ENCODE peak calls at places on chromosomes 12 and 14, in four cellular contexts. Q is stimulated activated CD8-positive, alpha-beta memory T cell treated with anti-CD3 and anti-CD28 coated beads, Interleukin-7, amount 100 ng/mL, for 24 hours; F is stimulated activated naive CD4-positive, alpha-beta T cell treated with Interleukin-2 at 50 U/mL for 16 hours; G is progenitor cell of endocrine pancreas. E is an unnamed sample.

GRCh38 chr12:15074351-15074750 is 101.5 kb downstream of the PDE6H start:
- DNase-seq in G (no peak), F (no peak), Q (no peak), E (no peak)

GRCh38 chr14:85533821-85534271 is 3.9 kb downstream of the FLRT2 start:
- DNase-seq in F (no peak), G (peak), Q (no peak), E (no peak)

GRCh38 chr14:29553427-29553826 is 374.2 kb downstream of the PRKD1 start:
- DNase-seq in F (no peak), G (no peak), Q (no peak), E (no peak)

GRCh38 chr12:43291516-43291915 is 260.5 kb downstream of the ADAMTS20 start:
- DNase-seq in G (no peak), F (no peak), Q (no peak), E (no peak)

GRCh38 chr12:79934309-79935020 is 432 bp downstream of the PPP1R12A start:
- DNase-seq in F (peak), G (peak), Q (peak), E (no peak)

GRCh38 chr12:1806301-1807106 is 13.9 kb upstream of the LRTM2 start:
- DNase-seq in F (no peak), Q (no peak), G (no peak), E (no peak)

GRCh38 chr12:109804820-109805761 is 28.1 kb downstream of the TRPV4 start:
- DNase-seq in Q (peak), G (peak), F (peak), E (peak)

GRCh38 chr12:104671407-104672095 is 214.8 kb downstream of the CHST11 start:
- DNase-seq in Q (peak), F (peak), G (no peak), E (peak)

GRCh38 chr14:54342806-54343205 is 54.0 kb upstream of the CDKN3 start:
- DNase-seq in F (no peak), G (no peak), Q (no peak), E (no peak)

GRCh38 chr12:50617657-50618056 is 112.9 kb downstream of the DIP2B start:
- DNase-seq in F (no peak), G (no peak), Q (no peak), E (no peak)

GRCh38 chr14:65852689-65853088 is 440.2 kb downstream of the FUT8 start:
- DNase-seq in G (no peak), Q (no peak), F (no peak), E (no peak)

GRCh38 chr14:33592298-33592697 is 358.6 kb downstream of the EGLN3 start:
- DNase-seq in Q (no peak), G (no peak), F (no peak), E (no peak)

GRCh38 chr14:38931969-38932652 is 170.9 kb downstream of the SEC23A start:
- DNase-seq in Q (no peak), F (no peak), G (no peak), E (no peak)

GRCh38 chr12:52019123-52019770 is 12.5 kb downstream of the TAMALIN start:
- DNase-seq in Q (no peak), G (no peak), F (no peak), E (no peak)

GRCh38 chr12:75855360-75855759 is 176.2 kb downstream of the PHLDA1 start:
- DNase-seq in F (no peak), G (no peak), Q (no peak), E (no peak)

GRCh38 chr12:6769003-6769389 is 2.8 kb downstream of the PTMS start:
- DNase-seq in Q (no peak), G (peak), F (no peak), E (no peak)